ENCODE peak calls at places on chromosomes 1 and 21, in four cellular contexts. F is SJSA1, U is heart right ventricle, H is upper lobe of right lung. N is an unnamed sample. For H3K36me3, the result is how much of the 10 kb centered on the place peaks cover.

GRCh38 chr1:43296207-43296606 is 4.6 kb upstream of the TIE1 start:
- DNase-seq in F (peak), U (no peak), H (no peak), N (no peak)

GRCh38 chr1:164726235-164726634 is 167.3 kb downstream of the PBX1 start:
- DNase-seq in F (no peak), U (no peak), H (no peak), N (no peak)

GRCh38 chr1:12597792-12598191 is 20.2 kb downstream of the DHRS3 start:
- DNase-seq in F (no peak), U (peak), H (peak), N (no peak)

GRCh38 chr1:234932106-234932505 is 196.5 kb downstream of the TOMM20 start:
- DNase-seq in F (no peak), U (no peak), H (no peak), N (no peak)

GRCh38 chr1:213067366-213067765 is 16.3 kb downstream of the RPS6KC1 start:
- DNase-seq in F (no peak), U (no peak), H (no peak), N (no peak)

GRCh38 chr1:10662824-10663667 is 133.4 kb downstream of the CASZ1 start:
- DNase-seq in F (no peak), U (no peak), H (no peak), N (no peak)

GRCh38 chr21:45769239-45769758 is 125.8 kb downstream of the PCBP3 start:
- DNase-seq in F (no peak), U (no peak), H (no peak), N (no peak)

GRCh38 chr1:156623946-156624813 is 5.0 kb downstream of the HAPLN2 start:
- DNase-seq in F (peak), U (peak), H (peak), N (no peak)

GRCh38 chr1:115112496-115113375 is 23.4 kb upstream of the TSPAN2 start:
- DNase-seq in F (peak), U (peak), H (peak), N (no peak)

GRCh38 chr1:162087118-162087517 is 17.6 kb downstream of the NOS1AP start:
- DNase-seq in F (no peak), U (no peak), H (no peak), N (no peak)

GRCh38 chr1:228374711-228375577 is 31.7 kb downstream of the TRIM11 start:
- DNase-seq in F (no peak), U (peak), H (peak), N (no peak)

GRCh38 chr1:21741206-21741605 is 41.7 kb downstream of the USP48 start:
- DNase-seq in F (peak), U (no peak), H (no peak), N (no peak)

GRCh38 chr1:232521660-232522059 is 108.3 kb downstream of the SIPA1L2 start:
- DNase-seq in F (no peak), U (no peak), H (no peak), N (no peak)

GRCh38 chr1:36269408-36269838 is 36.7 kb upstream of the SH3D21 start:
- DNase-seq in F (no peak), U (no peak), H (no peak), N (no peak)

GRCh38 chr1:183942933-183943693 is 94.4 kb downstream of the COLGALT2 start:
- DNase-seq in F (peak), U (peak), H (no peak), N (peak)

GRCh38 chr1:8095584-8095983 is 69.5 kb upstream of the ERRFI1 start:
- DNase-seq in F (no peak), U (no peak), H (no peak), N (no peak)

GRCh38 chr1:38131024-38131585 is 84.5 kb upstream of the POU3F1 start:
- DNase-seq in F (no peak), U (no peak), H (no peak), N (no peak)

GRCh38 chr1:36771222-36771621 is 263.1 kb downstream of the GRIK3 start:
- DNase-seq in F (no peak), U (no peak), H (peak), N (no peak)

GRCh38 chr1:229165327-229165726 is 105.6 kb upstream of the RAB4A start:
- DNase-seq in F (no peak), U (no peak), H (no peak), N (no peak)

GRCh38 chr1:201739054-201739453 is 89.9 kb upstream of the IPO9 start:
- DNase-seq in F (no peak), U (no peak), H (no peak), N (no peak)

GRCh38 chr1:27057801-27058647 is 45.4 kb upstream of the TENT5B start:
- DNase-seq in F (no peak), U (no peak), H (no peak), N (no peak)

GRCh38 chr1:80436851-80437250 is 1363.9 kb upstream of the ADGRL2 start:
- DNase-seq in F (no peak), U (no peak), H (no peak), N (no peak)

GRCh38 chr1:218395916-218396315 is 50.8 kb downstream of the TGFB2 start:
- DNase-seq in F (no peak), U (no peak), H (no peak), N (no peak)

GRCh38 chr1:163201906-163202305 is 810 bp downstream of the RGS5 start:
- DNase-seq in F (no peak), U (no peak), H (no peak), N (no peak)

GRCh38 chr1:100834779-100835645 is 59.6 kb downstream of the EXTL2 start:
- DNase-seq in F (peak), U (no peak), H (no peak), N (no peak)

GRCh38 chr21:38958940-38959685 is 153.4 kb downstream of the ETS2 start:
- DNase-seq in F (peak), U (peak), H (no peak), N (peak)

GRCh38 chr1:50251592-50252165 is 143.0 kb downstream of the ELAVL4 start:
- DNase-seq in F (no peak), U (no peak), H (no peak), N (no peak)

GRCh38 chr1:190373705-190374336 is 103.8 kb downstream of the BRINP3 start:
- DNase-seq in F (no peak), U (no peak), H (no peak), N (no peak)

GRCh38 chr1:240860023-240860422 is 248.1 kb upstream of the GREM2 start:
- DNase-seq in F (no peak), U (no peak), H (no peak), N (no peak)

GRCh38 chr1:81920245-81920740 is 119.6 kb downstream of the ADGRL2 start:
- DNase-seq in F (no peak), U (peak), H (no peak), N (peak)

GRCh38 chr1:115973154-115973553 is 3.2 kb upstream of the SLC22A15 start:
- DNase-seq in F (no peak), U (no peak), H (no peak), N (no peak)

GRCh38 chr1:11448375-11449085 is 30.4 kb upstream of the DISP3 start:
- DNase-seq in F (no peak), U (no peak), H (no peak), N (no peak)

GRCh38 chr1:223444411-223444810 is 51.2 kb downstream of the CCDC185 start:
- DNase-seq in F (no peak), U (no peak), H (no peak), N (peak)

GRCh38 chr1:203351037-203351625 is at the start of gene FMOD:
- DNase-seq in F (peak), U (peak), H (no peak), N (no peak)

GRCh38 chr1:3245344-3245743 is 176.3 kb downstream of the PRDM16 start:
- DNase-seq in F (no peak), U (no peak), H (no peak), N (no peak)

GRCh38 chr21:41933259-41934079 is 20.3 kb downstream of the C2CD2 start:
- DNase-seq in F (no peak), U (no peak), H (no peak), N (no peak)

GRCh38 chr1:77292551-77292950 is 10.7 kb downstream of the AK5 start:
- DNase-seq in F (no peak), U (no peak), H (no peak), N (no peak)

GRCh38 chr1:8463144-8463927 is 145.4 kb downstream of the SLC45A1 start:
- DNase-seq in F (peak), U (peak), H (no peak), N (no peak)

DNA sequence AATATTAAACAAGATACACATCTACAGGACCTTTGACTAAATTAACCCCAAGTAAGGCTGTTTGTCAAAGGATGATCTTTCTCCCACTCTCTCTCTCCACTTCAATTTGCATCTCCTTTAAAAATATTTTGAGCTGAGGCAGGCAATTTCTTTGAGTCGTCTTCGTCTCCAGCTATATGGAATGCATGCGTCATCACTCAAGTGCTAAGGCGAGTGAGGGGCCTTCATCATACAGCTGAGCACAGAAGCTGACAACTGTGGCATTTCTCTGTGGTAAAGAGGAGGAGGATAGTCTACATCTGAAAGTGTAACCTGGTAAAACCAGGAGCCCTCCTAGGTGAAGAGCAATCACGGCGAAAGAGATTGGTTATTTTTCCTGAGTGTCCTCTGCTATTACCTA is 7.6 kb downstream of the EPHX4 start:
- DNase-seq in F (no peak), U (no peak), H (no peak), N (no peak)
- H3K4me3 ChIP-seq in F (no peak), U (no peak), H (no peak), N (no peak)

DNA sequence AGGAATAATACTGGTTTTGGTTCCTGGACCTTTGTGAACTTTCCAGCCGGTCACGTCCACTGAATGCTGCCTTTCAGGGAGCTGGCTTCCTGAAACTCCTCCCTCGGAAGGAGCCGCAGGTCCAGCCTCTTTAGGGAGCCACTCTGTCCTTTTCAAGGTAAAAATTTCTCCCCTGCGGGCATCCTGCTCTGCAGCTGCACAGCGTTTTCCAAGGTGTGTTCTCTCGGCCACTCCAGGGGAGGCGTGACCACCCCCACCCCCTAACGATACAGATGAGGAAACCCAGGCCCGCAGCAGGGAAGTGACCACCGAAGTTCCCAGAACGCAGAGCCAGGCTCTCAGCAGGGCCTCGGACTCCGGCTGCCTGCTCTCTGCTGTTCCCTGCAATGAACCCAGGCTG is 21.5 kb downstream of the PADI2 start:
- DNase-seq in F (no peak), U (no peak), H (no peak), N (no peak)
- H3K36me3 ChIP-seq in F (under half), U (under half), H (under half), N (under half)

GRCh38 chr1:220787069-220787614 is 429 bp downstream of the MTARC1 start:
- DNase-seq in F (no peak), U (no peak), H (peak), N (no peak)

GRCh38 chr1:220786057-220786336 is 716 bp upstream of the MTARC1 start:
- DNase-seq in F (no peak), U (no peak), H (peak), N (no peak)

GRCh38 chr1:220786337-220787068 is at the start of gene MTARC1:
- DNase-seq in F (no peak), U (peak), H (peak), N (no peak)

GRCh38 chr1:220784751-220785150 is 2.0 kb upstream of the MTARC1 start:
- DNase-seq in F (no peak), U (no peak), H (no peak), N (no peak)

GRCh38 chr1:220785166-220786056 is 1.3 kb upstream of the MTARC1 start:
- DNase-seq in F (no peak), U (no peak), H (no peak), N (no peak)
- H3K4me3 ChIP-seq in F (no peak), U (no peak), H (no peak), N (no peak)

GRCh38 chr1:19166066-19166465 is 44.0 kb downstream of the UBR4 start:
- DNase-seq in F (no peak), U (no peak), H (no peak), N (no peak)

GRCh38 chr1:19164274-19165015 is 45.6 kb downstream of the UBR4 start:
- DNase-seq in F (no peak), U (no peak), H (no peak), N (peak)

GRCh38 chr1:19165501-19165900 is 44.6 kb downstream of the UBR4 start:
- DNase-seq in F (no peak), U (no peak), H (no peak), N (no peak)

GRCh38 chr1:19167140-19167539 is 42.9 kb downstream of the UBR4 start:
- DNase-seq in F (no peak), U (no peak), H (no peak), N (no peak)

DNA sequence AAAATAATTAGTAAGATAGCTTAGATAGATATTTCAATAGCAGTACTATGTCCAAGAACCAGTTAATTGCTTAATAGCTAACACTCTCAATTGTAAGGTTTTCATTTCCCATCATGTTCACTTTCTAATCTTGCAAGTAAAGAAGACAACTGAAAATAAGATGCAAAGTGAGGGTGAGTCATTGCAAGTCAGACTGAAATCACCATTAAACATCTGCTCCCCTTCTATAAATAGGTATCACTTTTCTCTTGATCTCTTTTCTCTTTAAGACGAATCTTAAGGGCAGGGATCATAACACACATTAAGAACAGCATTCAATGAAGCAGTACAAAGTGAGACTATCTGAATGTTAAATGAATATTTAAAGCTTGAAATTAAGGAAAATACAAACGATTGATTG is 40.4 kb downstream of the UBR4 start:
- DNase-seq in F (no peak), U (no peak), H (no peak), N (no peak)
- H3K36me3 ChIP-seq in F (half or more), U (under half), H (half or more), N (under half)

DNA sequence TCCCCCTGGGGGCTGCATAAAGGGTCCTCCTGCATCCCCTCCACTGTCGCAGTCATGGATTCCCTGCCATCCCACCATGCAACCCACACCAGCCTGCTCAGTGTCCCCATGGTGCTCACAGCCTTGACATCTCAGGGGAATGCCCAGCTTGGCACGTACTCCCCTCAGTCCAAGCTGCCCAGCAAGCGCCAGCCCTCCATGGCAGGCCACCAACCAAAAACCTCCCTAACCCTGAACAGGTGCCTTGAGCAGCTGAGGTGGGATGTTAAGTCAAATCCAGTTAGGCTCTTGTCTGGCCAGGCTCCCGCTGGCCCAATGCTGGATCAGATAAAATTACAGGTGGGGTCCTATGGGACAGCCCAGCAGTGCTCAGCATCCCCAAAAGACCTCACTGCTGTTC is 341 bp downstream of the VTCN1 start:
- DNase-seq in F (no peak), U (no peak), H (no peak), N (no peak)
- H3K4me3 ChIP-seq in F (no peak), U (no peak), H (no peak), N (no peak)

GRCh38 chr1:236821111-236821625 is 26.1 kb downstream of the MTR start:
- DNase-seq in F (no peak), U (no peak), H (no peak), N (no peak)
- H3K36me3 ChIP-seq in F (under half), U (under half), H (half or more), N (under half)

DNA sequence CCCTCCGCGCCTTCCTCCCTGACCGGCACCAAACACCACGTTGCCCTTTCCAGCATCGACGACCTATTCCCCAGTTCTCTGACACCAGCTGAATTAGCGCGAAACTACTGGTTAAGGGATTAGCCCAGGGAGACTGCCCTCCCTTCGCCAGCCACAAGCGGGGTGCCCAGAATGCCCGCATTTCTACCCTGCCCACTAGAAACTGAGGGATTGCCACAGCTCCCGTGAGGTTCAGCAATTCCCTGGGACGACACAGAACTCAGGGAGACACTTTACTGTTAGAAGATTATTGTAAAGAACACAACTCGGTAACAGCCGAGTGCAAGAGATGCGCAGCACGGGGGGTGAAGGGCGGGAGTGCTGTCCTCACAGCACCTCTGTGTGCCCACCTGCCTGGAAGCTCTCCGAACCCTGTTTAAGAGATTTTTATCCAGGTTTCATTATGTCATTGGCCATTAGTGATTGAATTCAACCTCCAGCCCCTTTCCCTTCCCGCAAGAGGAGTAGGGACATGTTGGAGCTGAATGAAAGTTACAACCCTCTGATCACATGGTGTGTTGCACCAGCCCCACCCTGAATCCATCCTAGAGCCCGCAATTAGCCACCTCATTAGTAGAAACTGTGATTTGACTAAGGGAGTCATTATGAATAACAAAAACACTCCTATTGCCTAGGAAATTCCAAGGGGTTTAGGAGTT is 15.8 kb upstream of the RIPPLY3 start:
- DNase-seq in F (no peak), U (no peak), H (peak), N (no peak)
- H3K4me3 ChIP-seq in F (peak), U (peak), H (peak), N (peak)

DNA sequence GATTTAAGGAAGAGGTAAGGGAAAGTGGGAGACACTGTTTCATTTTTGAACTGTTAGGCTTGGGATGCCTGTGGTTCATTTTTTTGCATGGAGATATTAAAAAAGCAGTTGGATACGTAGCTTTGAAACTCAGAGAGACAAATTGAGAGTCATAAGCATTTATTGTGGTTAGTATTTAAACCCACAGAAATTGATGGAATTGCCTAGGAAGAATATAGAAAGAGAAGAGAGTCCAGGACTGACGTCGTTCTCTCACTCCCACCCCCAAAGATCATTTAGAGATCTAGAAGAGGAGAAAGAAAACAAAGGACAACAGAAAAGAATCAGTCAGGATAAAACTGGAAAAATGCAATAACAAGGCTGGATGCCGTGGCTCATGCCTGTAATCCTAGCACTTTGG is 73.2 kb upstream of the BMP8A start:
- DNase-seq in F (no peak), U (no peak), H (no peak), N (no peak)
- H3K36me3 ChIP-seq in F (half or more), U (under half), H (under half), N (under half)

GRCh38 chr21:44495641-44496040 is 40.3 kb downstream of the LRRC3 start:
- DNase-seq in F (no peak), U (no peak), H (no peak), N (no peak)

GRCh38 chr21:44494956-44495355 is 39.6 kb downstream of the LRRC3 start:
- DNase-seq in F (no peak), U (no peak), H (no peak), N (no peak)

GRCh38 chr21:44496196-44496899 is 41.0 kb downstream of the LRRC3 start:
- DNase-seq in F (no peak), U (no peak), H (no peak), N (no peak)

GRCh38 chr21:44492572-44493385 is 37.5 kb downstream of the LRRC3 start:
- DNase-seq in F (no peak), U (no peak), H (no peak), N (no peak)

DNA sequence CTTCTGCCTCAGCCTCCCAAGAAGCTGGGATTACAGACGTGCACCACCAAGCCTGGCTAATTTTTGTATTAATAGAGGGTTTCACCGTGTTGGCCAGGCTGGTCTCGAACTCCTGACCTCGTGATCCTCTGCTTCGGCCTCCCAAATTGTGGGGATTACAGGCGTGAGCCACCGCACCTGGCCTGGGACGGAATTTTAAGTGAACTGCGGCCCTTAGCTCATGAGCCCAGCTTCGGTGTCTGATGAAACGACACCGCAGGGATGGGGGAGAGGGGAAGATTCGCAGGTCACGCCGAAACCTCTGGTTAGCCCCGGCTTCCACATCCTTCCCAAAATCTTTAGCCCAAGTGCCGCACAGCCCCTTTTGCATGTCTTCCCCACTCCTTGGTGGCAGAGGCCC is 39.1 kb downstream of the LRRC3 start:
- DNase-seq in F (no peak), U (no peak), H (no peak), N (no peak)
- H3K4me3 ChIP-seq in F (no peak), U (no peak), H (no peak), N (no peak)

N was measured in kidney epithelial cell.